ENCODE peak calls at places on chromosomes 2 and 18, in six cellular contexts. T is HepG2, I is heart left ventricle, X is adrenal gland, U is ovary, D is mammary epithelial cell. J is an unnamed sample.

GRCh38 chr2:217325251-217325650 is 465.4 kb upstream of the TNP1 start:
- DNase-seq in T (peak; percentile 45), I (no peak), X (no peak), U (no peak), D (no peak), J (no peak)

GRCh38 chr2:42185200-42185921 is 16.2 kb downstream of the EML4 start:
- DNase-seq in T (no peak), I (no peak), X (no peak), U (no peak), D (no peak), J (no peak)

GRCh38 chr2:192298664-192299063 is 103.9 kb upstream of the TMEFF2 start:
- DNase-seq in T (no peak), I (no peak), X (no peak), U (no peak), D (no peak), J (no peak)

GRCh38 chr2:102291221-102292075 is 19.9 kb upstream of the IL1RL1 start:
- DNase-seq in T (no peak), I (no peak), X (no peak), U (no peak), D (no peak), J (peak; percentile 73)

GRCh38 chr2:6909431-6910385 is 7.5 kb upstream of the RNF144A start:
- DNase-seq in T (no peak), I (no peak), X (no peak), U (no peak), D (no peak), J (no peak)

GRCh38 chr2:167294031-167294774 is 405.9 kb downstream of the XIRP2 start:
- DNase-seq in T (no peak), I (no peak), X (no peak), U (no peak), D (peak; percentile 4), J (peak; percentile 0)

GRCh38 chr2:150125188-150125587 is 362.3 kb downstream of the RND3 start:
- DNase-seq in T (no peak), I (no peak), X (no peak), U (no peak), D (no peak), J (no peak)

GRCh38 chr2:177161741-177162440 is 50.7 kb upstream of the HNRNPA3 start:
- DNase-seq in T (no peak), I (no peak), X (peak; percentile 44), U (no peak), D (no peak), J (no peak)

GRCh38 chr2:72917138-72917874 is at the start of gene EMX1:
- DNase-seq in T (peak; percentile 60), I (no peak), X (peak; percentile 28), U (no peak), D (peak; percentile 77), J (peak; percentile 74)

GRCh38 chr2:1886405-1886992 is 142.2 kb upstream of the PXDN start:
- DNase-seq in T (peak; percentile 58), I (peak; percentile 55), X (peak; percentile 30), U (no peak), D (peak; percentile 19), J (peak; percentile 94)

GRCh38 chr2:98917031-98917459 is 19.0 kb downstream of the CRACDL start:
- DNase-seq in T (no peak), I (no peak), X (no peak), U (no peak), D (peak; percentile 84), J (no peak)

GRCh38 chr18:76491801-76492668 is 3.0 kb downstream of the ZNF516 start:
- DNase-seq in T (no peak), I (peak; percentile 36), X (peak; percentile 53), U (peak; percentile 60), D (peak; percentile 56), J (peak; percentile 53)

GRCh38 chr2:157441072-157441454 is 2.8 kb downstream of the CYTIP start:
- DNase-seq in T (no peak), I (peak; percentile 23), X (no peak), U (no peak), D (no peak), J (no peak)

GRCh38 chr2:198135481-198135934 is 331.1 kb downstream of the PLCL1 start:
- DNase-seq in T (no peak), I (no peak), X (no peak), U (no peak), D (no peak), J (no peak)

GRCh38 chr2:26472821-26473655 is 4.9 kb downstream of the OTOF start:
- DNase-seq in T (no peak), I (no peak), X (no peak), U (no peak), D (no peak), J (no peak)

GRCh38 chr2:160377204-160377995 is 116.2 kb downstream of the RBMS1 start:
- DNase-seq in T (no peak), I (no peak), X (no peak), U (no peak), D (no peak), J (no peak)

GRCh38 chr18:28032177-28032576 is 144.8 kb downstream of the CDH2 start:
- DNase-seq in T (no peak), I (no peak), X (no peak), U (no peak), D (peak; percentile 3), J (no peak)

GRCh38 chr2:175688241-175688640 is 313.8 kb downstream of the LNPK start:
- DNase-seq in T (no peak), I (no peak), X (no peak), U (no peak), D (no peak), J (no peak)

GRCh38 chr18:22001912-22002487 is 167.4 kb upstream of the GATA6 start:
- DNase-seq in T (peak; percentile 76), I (no peak), X (no peak), U (no peak), D (no peak), J (no peak)

GRCh38 chr2:217049931-217050330 is 190.1 kb upstream of the TNP1 start:
- DNase-seq in T (no peak), I (peak; percentile 64), X (no peak), U (no peak), D (no peak), J (no peak)

GRCh38 chr2:85893428-85894258 is 4.9 kb upstream of the ST3GAL5 start:
- DNase-seq in T (no peak), I (no peak), X (no peak), U (no peak), D (peak; percentile 77), J (no peak)

GRCh38 chr2:10989151-10989550 is 77.4 kb downstream of the KCNF1 start:
- DNase-seq in T (no peak), I (no peak), X (no peak), U (no peak), D (no peak), J (no peak)

GRCh38 chr2:143121957-143122356 is 7.3 kb upstream of the ARHGAP15 start:
- DNase-seq in T (no peak), I (no peak), X (no peak), U (no peak), D (no peak), J (no peak)

GRCh38 chr2:65397122-65397521 is 35.3 kb downstream of the SPRED2 start:
- DNase-seq in T (no peak), I (no peak), X (no peak), U (no peak), D (no peak), J (no peak)
- H3K27ac ChIP-seq in T (peak overlapping the region; percentile 55), I (no peak overlapping the region), X (no peak overlapping the region), U (no peak overlapping the region), D (peak overlapping the region; percentile 35), J (no peak overlapping the region)

GRCh38 chr2:239255218-239255617 is 145.6 kb downstream of the HDAC4 start:
- DNase-seq in T (no peak), I (no peak), X (no peak), U (no peak), D (no peak), J (no peak)

GRCh38 chr2:239256297-239256696 is 144.5 kb downstream of the HDAC4 start:
- DNase-seq in T (no peak), I (no peak), X (no peak), U (peak; percentile 10), D (no peak), J (no peak)

GRCh38 chr2:239253705-239254104 is 147.1 kb downstream of the HDAC4 start:
- DNase-seq in T (no peak), I (no peak), X (no peak), U (no peak), D (no peak), J (no peak)

GRCh38 chr2:239257511-239257937 is 143.3 kb downstream of the HDAC4 start:
- DNase-seq in T (peak; percentile 64), I (no peak), X (peak; percentile 21), U (no peak), D (peak; percentile 69), J (no peak)

DNA sequence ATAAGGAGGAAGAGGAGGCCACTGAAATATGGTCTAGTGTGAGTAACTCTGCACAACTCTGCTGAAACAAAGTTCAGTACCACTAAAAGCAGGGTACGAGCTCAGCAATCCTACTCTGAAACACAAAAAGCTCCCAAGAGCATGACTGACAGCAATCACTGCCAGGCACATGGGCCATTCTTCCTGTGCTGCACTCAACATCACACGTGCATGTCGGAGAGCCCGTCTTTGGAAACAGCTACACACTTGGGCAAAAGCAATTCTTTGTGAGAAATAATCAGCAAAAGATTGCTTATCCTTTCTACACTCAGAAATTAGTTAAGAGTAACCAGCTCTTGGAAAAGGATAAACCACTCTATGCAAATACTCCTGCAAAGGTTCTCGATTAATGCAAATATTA is 145.2 kb downstream of the HDAC4 start:
- DNase-seq in T (no peak), I (no peak), X (no peak), U (peak; percentile 3), D (no peak), J (no peak)
- H3K4me1 ChIP-seq in T (peaks cover 31% of the 10 kb centered on the region), I (peaks cover 25% of the 10 kb centered on the region), X (no peaks in the 10 kb centered on the region), U (peaks cover 9% of the 10 kb centered on the region), D (peaks cover 8% of the 10 kb centered on the region), J (peaks cover 61% of the 10 kb centered on the region)

GRCh38 chr2:36547906-36548305 is 50.1 kb downstream of the FEZ2 start:
- DNase-seq in T (no peak), I (no peak), X (no peak), U (no peak), D (no peak), J (no peak)

GRCh38 chr2:36540986-36541750 is 56.8 kb downstream of the FEZ2 start:
- DNase-seq in T (no peak), I (no peak), X (no peak), U (no peak), D (no peak), J (no peak)

GRCh38 chr2:36541891-36542595 is 55.9 kb downstream of the FEZ2 start:
- DNase-seq in T (no peak), I (no peak), X (no peak), U (no peak), D (no peak), J (no peak)

GRCh38 chr2:36545871-36546416 is 52.0 kb downstream of the FEZ2 start:
- DNase-seq in T (no peak), I (no peak), X (no peak), U (no peak), D (no peak), J (no peak)

GRCh38 chr2:36544638-36545338 is 53.2 kb downstream of the FEZ2 start:
- DNase-seq in T (no peak), I (no peak), X (no peak), U (no peak), D (no peak), J (no peak)
- TF ChIP-seq CTCF in T (no peak), I (no peak), X (no peak), U (no peak), D (peak; percentile 35), J (peak; percentile 12)

DNA sequence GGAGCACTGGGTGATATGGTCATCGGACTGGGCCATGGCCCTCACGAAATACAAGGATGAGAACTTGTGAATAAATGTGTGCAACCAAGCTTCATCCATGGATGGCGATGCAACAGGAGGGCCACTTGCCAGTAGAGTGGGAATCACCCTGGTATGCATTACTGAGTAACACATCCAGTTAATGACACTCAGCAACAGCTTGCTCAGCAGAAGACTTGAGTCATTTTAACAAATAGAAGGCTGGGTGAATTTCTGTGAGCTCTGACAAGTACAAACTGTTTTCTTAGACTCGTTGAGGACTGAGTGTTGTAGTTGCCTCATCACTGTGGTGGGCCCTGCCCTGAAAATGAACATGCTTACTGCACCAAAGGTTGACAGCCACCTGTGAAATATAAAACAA is 221.6 kb downstream of the NCKAP5 start:
- DNase-seq in T (no peak), I (no peak), X (no peak), U (no peak), D (peak; percentile 90), J (peak; percentile 4)
- H3K27ac ChIP-seq in T (no peak overlapping the region), I (no peak overlapping the region), X (no peak overlapping the region), U (no peak overlapping the region), D (no peak overlapping the region), J (no peak overlapping the region)